ENCODE peak calls at places on chromosomes 16 and 17, in four cellular contexts. G is pulmonary artery endothelial cell, Y is GM23248, J is WTC11. N is an unnamed sample.
A peak's percentile ranks its signal among the peaks of the same experiment; 100 is the strongest.

GRCh38 chr17:1515640-1516402 is 591 bp downstream of the INPP5K start:
- DNase-seq in J (peak; percentile 52), G (peak; percentile 67), Y (peak; percentile 92), N (peak; percentile 86)

GRCh38 chr17:76707985-76708807 is 2.6 kb downstream of the MXRA7 start:
- DNase-seq in J (peak; percentile 84), Y (no peak), G (no peak), N (no peak)

GRCh38 chr16:31385680-31386079 is 7.5 kb upstream of the ITGAD start:
- DNase-seq in Y (no peak), J (no peak), G (no peak), N (no peak)

GRCh38 chr16:27543801-27544200 is 5.9 kb downstream of the GTF3C1 start:
- DNase-seq in Y (peak; percentile 21), J (no peak), G (no peak), N (no peak)

GRCh38 chr17:68290955-68291835 is at the start of the genes ARSG and SLC16A6:
- DNase-seq in J (peak; percentile 79), Y (peak; percentile 72), G (no peak), N (peak; percentile 94)

GRCh38 chr16:51939371-51940005 is 607.5 kb downstream of the TOX3 start:
- DNase-seq in J (no peak), Y (no peak), G (no peak), N (no peak)

GRCh38 chr17:72466199-72466598 is 345.4 kb downstream of the SOX9 start:
- DNase-seq in J (no peak), Y (peak; percentile 62), G (no peak), N (peak; percentile 61)

GRCh38 chr16:84307209-84307954 is 12.7 kb downstream of the WFDC1 start:
- DNase-seq in J (no peak), G (no peak), Y (no peak), N (no peak)

GRCh38 chr16:57592591-57593003 is 35.8 kb upstream of the ADGRG1 start:
- DNase-seq in Y (no peak), J (no peak), G (no peak), N (no peak)

GRCh38 chr17:38579934-38580333 is 25.8 kb downstream of the SRCIN1 start:
- DNase-seq in J (peak; percentile 83), G (no peak), Y (peak; percentile 73), N (no peak)

GRCh38 chr16:76226011-76226410 is 51.2 kb upstream of the CNTNAP4 start:
- DNase-seq in J (no peak), G (no peak), Y (no peak), N (no peak)

GRCh38 chr17:3687949-3688614 is 7.9 kb downstream of the P2RX5 start:
- DNase-seq in J (no peak), G (no peak), Y (peak; percentile 39), N (peak; percentile 53)

GRCh38 chr16:59633996-59634579 is 900.0 kb upstream of the GOT2 start:
- DNase-seq in G (no peak), Y (peak; percentile 61), J (no peak), N (no peak)

GRCh38 chr17:61770043-61770442 is 93.3 kb downstream of the BRIP1 start:
- DNase-seq in J (no peak), G (no peak), Y (peak; percentile 6), N (no peak)

GRCh38 chr17:9771465-9771864 is 19.9 kb downstream of the DHRS7C start:
- DNase-seq in G (no peak), J (no peak), Y (no peak), N (no peak)

GRCh38 chr17:63470116-63470515 is 6.7 kb upstream of the ACE start:
- DNase-seq in Y (no peak), G (no peak), J (no peak), N (no peak)

GRCh38 chr17:80991645-80992076 is at the start of gene CHMP6:
- DNase-seq in J (peak; percentile 69), Y (peak; percentile 85), G (peak; percentile 27), N (peak; percentile 96)

GRCh38 chr16:49608801-49609200 is 235.2 kb downstream of the C16orf78 start:
- DNase-seq in J (no peak), Y (peak; percentile 69), G (no peak), N (no peak)

GRCh38 chr16:85235988-85236831 is 123.9 kb upstream of the CIBAR2 start:
- DNase-seq in Y (peak; percentile 40), G (no peak), J (no peak), N (peak; percentile 84)

GRCh38 chr17:47223007-47223406 is 13.9 kb downstream of the MYL4 start:
- DNase-seq in G (peak; percentile 30), Y (peak; percentile 27), J (no peak), N (no peak)

GRCh38 chr17:63685021-63685420 is 14.9 kb downstream of the LIMD2 start:
- DNase-seq in G (no peak), J (no peak), Y (peak; percentile 20), N (no peak)

GRCh38 chr16:28933176-28933575 is 1.4 kb downstream of the CD19 start:
- DNase-seq in J (no peak), G (no peak), Y (no peak), N (no peak)